ENCODE peak calls at places on chromosomes 1 and 21, in ten cellular contexts. B is HAP-1; G is body of pancreas; K is NCI-H510A; V is heart left ventricle; F is NCI-H1105; Q is HEK293T; J is activated T-cell treated with anti-CD3 and anti-CD28 coated beads, Interleukin-2, amount 50 U/mL, for 72 hours; H is stimulated activated CD4-positive, alpha-beta T cell treated with anti-CD3 and anti-CD28 coated beads, Interleukin-12 subunit alpha, Interleukin-12 subunit beta, amount 100 ng/mL, for 4 hours; U is T-helper 2 cell. A is an unnamed sample.

GRCh38 chr1:59354754-59355337 is 58.0 kb downstream of the FGGY start:
- DNase-seq in B (no peak), G (no peak), K (no peak), V (peak; percentile 23), F (no peak), Q (no peak), J (peak; percentile 57), H (no peak), U (no peak), A (no peak)

GRCh38 chr1:67948155-67949075 is 102.0 kb downstream of the DIRAS3 start:
- DNase-seq in B (no peak), G (no peak), K (no peak), V (no peak), F (no peak), Q (no peak), J (no peak), H (no peak), U (no peak), A (no peak)

GRCh38 chr1:4263699-4264098 is 363.6 kb upstream of the C1orf174 start:
- DNase-seq in B (no peak), G (no peak), K (no peak), V (no peak), F (no peak), Q (no peak), J (no peak), H (no peak), U (no peak), A (no peak)

GRCh38 chr21:44925027-44925755 is 4.5 kb upstream of the ITGB2 start:
- DNase-seq in B (no peak), G (no peak), K (no peak), V (no peak), F (no peak), Q (no peak), J (no peak), H (no peak), U (no peak), A (no peak)

GRCh38 chr1:229155472-229155871 is 115.4 kb upstream of the RAB4A start:
- DNase-seq in B (no peak), G (no peak), K (no peak), V (peak; percentile 47), F (no peak), Q (no peak), J (peak; percentile 27), H (peak; percentile 15), U (no peak), A (no peak)

GRCh38 chr1:152645146-152645545 is 18.0 kb upstream of the LCE2D start:
- DNase-seq in B (no peak), G (no peak), K (no peak), V (no peak), F (no peak), Q (no peak), J (no peak), H (no peak), U (no peak), A (no peak)

GRCh38 chr1:106620521-106620954 is 435.9 kb upstream of the PRMT6 start:
- DNase-seq in B (no peak), G (no peak), K (no peak), V (no peak), F (no peak), Q (no peak), J (no peak), H (no peak), U (no peak), A (no peak)

GRCh38 chr1:65276197-65276884 is 33.0 kb upstream of the DNAJC6 start:
- DNase-seq in B (no peak), G (no peak), K (no peak), V (no peak), F (no peak), Q (no peak), J (no peak), H (no peak), U (no peak), A (no peak)

GRCh38 chr21:26055841-26056264 is 114.7 kb downstream of the APP start:
- DNase-seq in B (no peak), G (no peak), K (no peak), V (no peak), F (no peak), Q (no peak), J (no peak), H (no peak), U (no peak), A (no peak)

GRCh38 chr1:98761238-98761637 is 99.7 kb downstream of the SNX7 start:
- DNase-seq in B (peak; percentile 25), G (no peak), K (no peak), V (no peak), F (no peak), Q (peak; percentile 45), J (no peak), H (no peak), U (no peak), A (no peak)

GRCh38 chr1:24558902-24559791 is 3.3 kb downstream of the NCMAP start:
- DNase-seq in B (peak; percentile 50), G (peak; percentile 57), K (peak; percentile 27), V (peak; percentile 39), F (no peak), Q (no peak), J (no peak), H (no peak), U (no peak), A (no peak)

GRCh38 chr1:209038316-209038715 is 545.2 kb upstream of the CAMK1G start:
- DNase-seq in B (no peak), G (no peak), K (no peak), V (no peak), F (no peak), Q (no peak), J (no peak), H (no peak), U (no peak), A (no peak)

GRCh38 chr1:203454986-203455471 is 20.6 kb upstream of the PRELP start:
- DNase-seq in B (no peak), G (no peak), K (no peak), V (no peak), F (no peak), Q (no peak), J (no peak), H (no peak), U (no peak), A (no peak)

GRCh38 chr1:245748246-245748645 is 593.5 kb downstream of the KIF26B start:
- DNase-seq in B (no peak), G (no peak), K (no peak), V (no peak), F (no peak), Q (no peak), J (no peak), H (no peak), U (no peak), A (no peak)

GRCh38 chr1:176884286-176884685 is 280.2 kb downstream of the ASTN1 start:
- DNase-seq in B (no peak), G (no peak), K (no peak), V (no peak), F (no peak), Q (no peak), J (no peak), H (no peak), U (no peak), A (no peak)

GRCh38 chr1:118773656-118774055 is 214.5 kb downstream of the TBX15 start:
- DNase-seq in B (no peak), G (no peak), K (no peak), V (no peak), F (no peak), Q (no peak), J (no peak), H (no peak), U (no peak), A (no peak)

GRCh38 chr1:3277121-3277520 is 177.3 kb upstream of the ARHGEF16 start:
- DNase-seq in B (no peak), G (no peak), K (no peak), V (no peak), F (no peak), Q (no peak), J (no peak), H (no peak), U (no peak), A (no peak)

GRCh38 chr1:75725861-75726361 is 1.4 kb downstream of the ACADM start:
- DNase-seq in B (peak; percentile 38), G (peak; percentile 63), K (peak; percentile 26), V (no peak), F (no peak), Q (no peak), J (no peak), H (no peak), U (no peak), A (no peak)

GRCh38 chr1:212030936-212031528 is 4.3 kb downstream of the INTS7 start:
- DNase-seq in B (no peak), G (no peak), K (no peak), V (no peak), F (no peak), Q (no peak), J (no peak), H (no peak), U (no peak), A (no peak)

GRCh38 chr1:64033667-64034215 is 169.7 kb upstream of the UBE2U start:
- DNase-seq in B (no peak), G (no peak), K (no peak), V (peak; percentile 36), F (no peak), Q (no peak), J (no peak), H (no peak), U (no peak), A (no peak)

GRCh38 chr1:227037121-227037520 is 97.0 kb downstream of the COQ8A start:
- DNase-seq in B (no peak), G (no peak), K (no peak), V (no peak), F (no peak), Q (no peak), J (no peak), H (no peak), U (no peak), A (no peak)

GRCh38 chr1:203135636-203136305 is 8.2 kb downstream of the ADORA1 start:
- DNase-seq in B (no peak), G (peak; percentile 31), K (no peak), V (no peak), F (no peak), Q (no peak), J (no peak), H (no peak), U (no peak), A (no peak)

GRCh38 chr1:20402585-20403422 is 83.2 kb downstream of the CAMK2N1 start:
- DNase-seq in B (no peak), G (no peak), K (peak; percentile 29), V (no peak), F (no peak), Q (no peak), J (no peak), H (no peak), U (no peak), A (no peak)

GRCh38 chr1:179166663-179167417 is 62.6 kb downstream of the ABL2 start:
- DNase-seq in B (no peak), G (no peak), K (no peak), V (no peak), F (no peak), Q (no peak), J (no peak), H (no peak), U (no peak), A (no peak)

GRCh38 chr1:19533626-19534025 is 48.3 kb upstream of the CAPZB start:
- DNase-seq in B (no peak), G (no peak), K (no peak), V (peak; percentile 56), F (no peak), Q (no peak), J (no peak), H (no peak), U (no peak), A (no peak)

GRCh38 chr1:78619803-78620579 is at the start of gene IFI44L:
- DNase-seq in B (no peak), G (peak; percentile 26), K (no peak), V (peak; percentile 60), F (no peak), Q (no peak), J (peak; percentile 65), H (peak; percentile 61), U (peak; percentile 14), A (no peak)

GRCh38 chr1:58883888-58884482 is 100.1 kb upstream of the JUN start:
- DNase-seq in B (no peak), G (no peak), K (no peak), V (no peak), F (no peak), Q (no peak), J (no peak), H (no peak), U (no peak), A (no peak)

GRCh38 chr1:233113009-233113712 is 162.8 kb downstream of the NTPCR start:
- DNase-seq in B (peak; percentile 35), G (peak; percentile 16), K (peak; percentile 61), V (peak; percentile 66), F (no peak), Q (peak; percentile 43), J (peak; percentile 61), H (no peak), U (no peak), A (no peak)